ENCODE peak calls at places on chromosomes 2 and 18, in nine cellular contexts. One of them, this sample, is unnamed.
A peak's percentile ranks its signal among the peaks of the same experiment; 100 is the strongest.

GRCh38 chr2:69143726-69144360 is 130.9 kb downstream of the ANTXR1 start:
- DNase-seq in stomach: no peak
- DNase-seq in NCI-H1930: no peak
- DNase-seq in GOT3: no peak
- DNase-seq in A549: no peak
- DNase-seq in IMR-90: peak; percentile 35
- DNase-seq in NCI-H510A treated with DMSO at 0.1 percent for 48 hours: no peak
- DNase-seq in OCI-LY7: no peak
- DNase-seq in activated naive CD8-positive, alpha-beta T cell treated with anti-CD3 and anti-CD28 coated beads for 36 hours: no peak
- DNase-seq in this sample: peak; percentile 63

GRCh38 chr2:69272803-69273471 is 114.1 kb downstream of the GFPT1 start:
- DNase-seq in A549: no peak
- DNase-seq in NCI-H1930: no peak
- DNase-seq in activated naive CD8-positive, alpha-beta T cell treated with anti-CD3 and anti-CD28 coated beads for 36 hours: no peak
- DNase-seq in stomach: no peak
- DNase-seq in GOT3: no peak
- DNase-seq in OCI-LY7: no peak
- DNase-seq in IMR-90: peak; percentile 21
- DNase-seq in NCI-H510A treated with DMSO at 0.1 percent for 48 hours: no peak
- DNase-seq in this sample: no peak

GRCh38 chr2:201466050-201466660 is 14.6 kb downstream of the STRADB start:
- DNase-seq in NCI-H1930: no peak
- DNase-seq in NCI-H510A treated with DMSO at 0.1 percent for 48 hours: peak; percentile 14
- DNase-seq in stomach: no peak
- DNase-seq in A549: no peak
- DNase-seq in GOT3: no peak
- DNase-seq in IMR-90: peak; percentile 90
- DNase-seq in activated naive CD8-positive, alpha-beta T cell treated with anti-CD3 and anti-CD28 coated beads for 36 hours: no peak
- DNase-seq in OCI-LY7: no peak
- DNase-seq in this sample: peak; percentile 83

GRCh38 chr2:219277703-219278654 is 1.2 kb upstream of the DNAJB2 start:
- DNase-seq in OCI-LY7: peak; percentile 79
- DNase-seq in NCI-H510A treated with DMSO at 0.1 percent for 48 hours: peak; percentile 91
- DNase-seq in GOT3: peak; percentile 50
- DNase-seq in NCI-H1930: peak; percentile 59
- DNase-seq in stomach: peak; percentile 85
- DNase-seq in A549: peak; percentile 72
- DNase-seq in activated naive CD8-positive, alpha-beta T cell treated with anti-CD3 and anti-CD28 coated beads for 36 hours: peak; percentile 74
- DNase-seq in IMR-90: peak; percentile 80
- DNase-seq in this sample: peak; percentile 88

GRCh38 chr2:203869610-203870042 is 2.1 kb downstream of the CTLA4 start:
- DNase-seq in GOT3: no peak
- DNase-seq in OCI-LY7: no peak
- DNase-seq in NCI-H1930: no peak
- DNase-seq in A549: no peak
- DNase-seq in activated naive CD8-positive, alpha-beta T cell treated with anti-CD3 and anti-CD28 coated beads for 36 hours: peak; percentile 44
- DNase-seq in stomach: no peak
- DNase-seq in NCI-H510A treated with DMSO at 0.1 percent for 48 hours: peak; percentile 22
- DNase-seq in IMR-90: no peak
- DNase-seq in this sample: no peak

GRCh38 chr2:211175956-211176355 is 619.6 kb downstream of the CPS1 start:
- DNase-seq in A549: no peak
- DNase-seq in NCI-H1930: no peak
- DNase-seq in GOT3: no peak
- DNase-seq in IMR-90: no peak
- DNase-seq in stomach: no peak
- DNase-seq in activated naive CD8-positive, alpha-beta T cell treated with anti-CD3 and anti-CD28 coated beads for 36 hours: no peak
- DNase-seq in OCI-LY7: no peak
- DNase-seq in NCI-H510A treated with DMSO at 0.1 percent for 48 hours: no peak
- DNase-seq in this sample: no peak

GRCh38 chr2:42856891-42857632 is 64.7 kb upstream of the HAAO start:
- DNase-seq in OCI-LY7: no peak
- DNase-seq in NCI-H510A treated with DMSO at 0.1 percent for 48 hours: no peak
- DNase-seq in IMR-90: no peak
- DNase-seq in stomach: no peak
- DNase-seq in NCI-H1930: no peak
- DNase-seq in activated naive CD8-positive, alpha-beta T cell treated with anti-CD3 and anti-CD28 coated beads for 36 hours: no peak
- DNase-seq in A549: no peak
- DNase-seq in GOT3: no peak
- DNase-seq in this sample: no peak

GRCh38 chr2:163132850-163133249 is 294.3 kb upstream of the KCNH7 start:
- DNase-seq in GOT3: no peak
- DNase-seq in NCI-H1930: no peak
- DNase-seq in A549: peak; percentile 1
- DNase-seq in NCI-H510A treated with DMSO at 0.1 percent for 48 hours: peak; percentile 25
- DNase-seq in stomach: no peak
- DNase-seq in OCI-LY7: no peak
- DNase-seq in IMR-90: peak; percentile 2
- DNase-seq in activated naive CD8-positive, alpha-beta T cell treated with anti-CD3 and anti-CD28 coated beads for 36 hours: no peak
- DNase-seq in this sample: peak; percentile 2

GRCh38 chr2:225559090-225559489 is 159.6 kb downstream of the NYAP2 start:
- DNase-seq in activated naive CD8-positive, alpha-beta T cell treated with anti-CD3 and anti-CD28 coated beads for 36 hours: no peak
- DNase-seq in IMR-90: no peak
- DNase-seq in A549: no peak
- DNase-seq in OCI-LY7: no peak
- DNase-seq in NCI-H510A treated with DMSO at 0.1 percent for 48 hours: no peak
- DNase-seq in NCI-H1930: no peak
- DNase-seq in stomach: no peak
- DNase-seq in GOT3: no peak
- DNase-seq in this sample: no peak

GRCh38 chr18:39341106-39341505 is 1775.5 kb upstream of the CELF4 start:
- DNase-seq in GOT3: no peak
- DNase-seq in NCI-H510A treated with DMSO at 0.1 percent for 48 hours: peak; percentile 74
- DNase-seq in activated naive CD8-positive, alpha-beta T cell treated with anti-CD3 and anti-CD28 coated beads for 36 hours: no peak
- DNase-seq in stomach: no peak
- DNase-seq in IMR-90: no peak
- DNase-seq in NCI-H1930: peak; percentile 89
- DNase-seq in OCI-LY7: no peak
- DNase-seq in A549: no peak
- DNase-seq in this sample: no peak

GRCh38 chr2:134202361-134202760 is 51.5 kb upstream of the MGAT5 start:
- DNase-seq in activated naive CD8-positive, alpha-beta T cell treated with anti-CD3 and anti-CD28 coated beads for 36 hours: no peak
- DNase-seq in stomach: no peak
- DNase-seq in GOT3: no peak
- DNase-seq in NCI-H1930: no peak
- DNase-seq in IMR-90: no peak
- DNase-seq in A549: no peak
- DNase-seq in OCI-LY7: no peak
- DNase-seq in NCI-H510A treated with DMSO at 0.1 percent for 48 hours: no peak
- DNase-seq in this sample: peak; percentile 64

GRCh38 chr18:10465157-10465990 is 10.9 kb downstream of the APCDD1 start:
- DNase-seq in stomach: no peak
- DNase-seq in activated naive CD8-positive, alpha-beta T cell treated with anti-CD3 and anti-CD28 coated beads for 36 hours: no peak
- DNase-seq in IMR-90: no peak
- DNase-seq in OCI-LY7: no peak
- DNase-seq in A549: no peak
- DNase-seq in GOT3: no peak
- DNase-seq in NCI-H1930: no peak
- DNase-seq in NCI-H510A treated with DMSO at 0.1 percent for 48 hours: no peak
- DNase-seq in this sample: no peak

GRCh38 chr2:41597672-41598071 is 450.1 kb upstream of the PKDCC start:
- DNase-seq in OCI-LY7: no peak
- DNase-seq in A549: no peak
- DNase-seq in GOT3: no peak
- DNase-seq in IMR-90: no peak
- DNase-seq in stomach: no peak
- DNase-seq in NCI-H1930: no peak
- DNase-seq in activated naive CD8-positive, alpha-beta T cell treated with anti-CD3 and anti-CD28 coated beads for 36 hours: no peak
- DNase-seq in NCI-H510A treated with DMSO at 0.1 percent for 48 hours: no peak
- DNase-seq in this sample: no peak

GRCh38 chr2:67898605-67899004 is 164.2 kb downstream of the C1D start:
- DNase-seq in A549: no peak
- DNase-seq in NCI-H510A treated with DMSO at 0.1 percent for 48 hours: no peak
- DNase-seq in OCI-LY7: no peak
- DNase-seq in activated naive CD8-positive, alpha-beta T cell treated with anti-CD3 and anti-CD28 coated beads for 36 hours: no peak
- DNase-seq in NCI-H1930: no peak
- DNase-seq in GOT3: no peak
- DNase-seq in IMR-90: peak; percentile 10
- DNase-seq in stomach: no peak
- DNase-seq in this sample: peak; percentile 36

GRCh38 chr2:84906108-84906899 is 848 bp downstream of the TMSB10 start:
- DNase-seq in A549: no peak
- DNase-seq in GOT3: no peak
- DNase-seq in NCI-H510A treated with DMSO at 0.1 percent for 48 hours: no peak
- DNase-seq in NCI-H1930: no peak
- DNase-seq in IMR-90: no peak
- DNase-seq in activated naive CD8-positive, alpha-beta T cell treated with anti-CD3 and anti-CD28 coated beads for 36 hours: peak; percentile 68
- DNase-seq in OCI-LY7: no peak
- DNase-seq in stomach: peak; percentile 59
- DNase-seq in this sample: peak; percentile 34

GRCh38 chr2:111704246-111704645 is 179.7 kb downstream of the ANAPC1 start:
- DNase-seq in GOT3: no peak
- DNase-seq in IMR-90: peak; percentile 75
- DNase-seq in activated naive CD8-positive, alpha-beta T cell treated with anti-CD3 and anti-CD28 coated beads for 36 hours: no peak
- DNase-seq in OCI-LY7: no peak
- DNase-seq in stomach: no peak
- DNase-seq in NCI-H510A treated with DMSO at 0.1 percent for 48 hours: no peak
- DNase-seq in NCI-H1930: no peak
- DNase-seq in A549: peak; percentile 32
- DNase-seq in this sample: peak; percentile 62

GRCh38 chr2:97849881-97850540 is 136.6 kb downstream of the ZAP70 start:
- DNase-seq in stomach: no peak
- DNase-seq in IMR-90: peak; percentile 18
- DNase-seq in A549: no peak
- DNase-seq in OCI-LY7: no peak
- DNase-seq in activated naive CD8-positive, alpha-beta T cell treated with anti-CD3 and anti-CD28 coated beads for 36 hours: no peak
- DNase-seq in NCI-H1930: no peak
- DNase-seq in GOT3: no peak
- DNase-seq in NCI-H510A treated with DMSO at 0.1 percent for 48 hours: no peak
- DNase-seq in this sample: peak; percentile 15

GRCh38 chr18:312415-312814 is 44.6 kb upstream of the THOC1 start:
- DNase-seq in IMR-90: no peak
- DNase-seq in stomach: no peak
- DNase-seq in OCI-LY7: no peak
- DNase-seq in NCI-H510A treated with DMSO at 0.1 percent for 48 hours: no peak
- DNase-seq in activated naive CD8-positive, alpha-beta T cell treated with anti-CD3 and anti-CD28 coated beads for 36 hours: no peak
- DNase-seq in NCI-H1930: no peak
- DNase-seq in A549: no peak
- DNase-seq in GOT3: no peak
- DNase-seq in this sample: no peak

GRCh38 chr2:62112192-62112591 is 83.7 kb upstream of the B3GNT2 start:
- DNase-seq in OCI-LY7: no peak
- DNase-seq in activated naive CD8-positive, alpha-beta T cell treated with anti-CD3 and anti-CD28 coated beads for 36 hours: no peak
- DNase-seq in NCI-H1930: no peak
- DNase-seq in IMR-90: no peak
- DNase-seq in A549: no peak
- DNase-seq in GOT3: no peak
- DNase-seq in stomach: no peak
- DNase-seq in NCI-H510A treated with DMSO at 0.1 percent for 48 hours: no peak
- DNase-seq in this sample: peak; percentile 58

GRCh38 chr2:230758566-230759480 is 46.2 kb downstream of the CAB39 start:
- DNase-seq in NCI-H1930: no peak
- DNase-seq in activated naive CD8-positive, alpha-beta T cell treated with anti-CD3 and anti-CD28 coated beads for 36 hours: no peak
- DNase-seq in GOT3: no peak
- DNase-seq in stomach: no peak
- DNase-seq in OCI-LY7: no peak
- DNase-seq in A549: no peak
- DNase-seq in NCI-H510A treated with DMSO at 0.1 percent for 48 hours: no peak
- DNase-seq in IMR-90: peak; percentile 94
- DNase-seq in this sample: peak; percentile 93

GRCh38 chr18:73688851-73689659 is 458.6 kb downstream of the FBXO15 start:
- DNase-seq in stomach: no peak
- DNase-seq in IMR-90: peak; percentile 98
- DNase-seq in NCI-H510A treated with DMSO at 0.1 percent for 48 hours: no peak
- DNase-seq in GOT3: no peak
- DNase-seq in OCI-LY7: peak; percentile 1
- DNase-seq in NCI-H1930: no peak
- DNase-seq in activated naive CD8-positive, alpha-beta T cell treated with anti-CD3 and anti-CD28 coated beads for 36 hours: no peak
- DNase-seq in A549: no peak
- DNase-seq in this sample: peak; percentile 98

GRCh38 chr18:13382990-13383821 is 164.6 kb downstream of the LDLRAD4 start:
- DNase-seq in A549: no peak
- DNase-seq in activated naive CD8-positive, alpha-beta T cell treated with anti-CD3 and anti-CD28 coated beads for 36 hours: no peak
- DNase-seq in GOT3: no peak
- DNase-seq in OCI-LY7: no peak
- DNase-seq in stomach: no peak
- DNase-seq in NCI-H510A treated with DMSO at 0.1 percent for 48 hours: peak; percentile 37
- DNase-seq in IMR-90: no peak
- DNase-seq in NCI-H1930: no peak
- DNase-seq in this sample: no peak

GRCh38 chr2:1718339-1719220 is 25.7 kb downstream of the PXDN start:
- DNase-seq in OCI-LY7: no peak
- DNase-seq in NCI-H510A treated with DMSO at 0.1 percent for 48 hours: no peak
- DNase-seq in A549: no peak
- DNase-seq in activated naive CD8-positive, alpha-beta T cell treated with anti-CD3 and anti-CD28 coated beads for 36 hours: no peak
- DNase-seq in NCI-H1930: no peak
- DNase-seq in stomach: no peak
- DNase-seq in GOT3: no peak
- DNase-seq in IMR-90: no peak
- DNase-seq in this sample: no peak

GRCh38 chr2:190100298-190100697 is 37.8 kb upstream of the MSTN start:
- DNase-seq in activated naive CD8-positive, alpha-beta T cell treated with anti-CD3 and anti-CD28 coated beads for 36 hours: no peak
- DNase-seq in GOT3: no peak
- DNase-seq in OCI-LY7: no peak
- DNase-seq in NCI-H1930: no peak
- DNase-seq in NCI-H510A treated with DMSO at 0.1 percent for 48 hours: no peak
- DNase-seq in stomach: no peak
- DNase-seq in IMR-90: no peak
- DNase-seq in A549: no peak
- DNase-seq in this sample: no peak

This sample was measured in EH.